ENCODE peak calls at places on chromosomes 6 and 20, in eight cellular contexts. H, W, S, Y, X, B, J and P are unnamed samples.

GRCh38 chr20:45211569-45212474 is 5.0 kb downstream of the SEMG1 start:
- DNase-seq in H (no peak), W (no peak), S (no peak), Y (no peak), X (no peak), B (no peak), J (no peak), P (no peak)

GRCh38 chr20:32050851-32051556 is 1.0 kb upstream of the HCK start:
- DNase-seq in H (peak; percentile 49), W (no peak), S (no peak), Y (no peak), X (no peak), B (no peak), J (peak; percentile 85), P (peak; percentile 77)

GRCh38 chr6:144873653-144874378 is 588.7 kb downstream of the UTRN start:
- DNase-seq in H (no peak), W (no peak), S (no peak), Y (no peak), X (no peak), B (no peak), J (no peak), P (no peak)

GRCh38 chr6:129628101-129628815 is 81.7 kb downstream of the ARHGAP18 start:
- DNase-seq in H (no peak), W (no peak), S (no peak), Y (no peak), X (no peak), B (no peak), J (no peak), P (no peak)

GRCh38 chr6:22737331-22737730 is 168.0 kb downstream of the HDGFL1 start:
- DNase-seq in H (no peak), W (peak; percentile 34), S (peak; percentile 34), Y (no peak), X (peak; percentile 64), B (peak; percentile 64), J (peak; percentile 23), P (no peak)

GRCh38 chr6:107665386-107665785 is 158.7 kb downstream of the SCML4 start:
- DNase-seq in H (no peak), W (no peak), S (peak; percentile 48), Y (no peak), X (no peak), B (no peak), J (no peak), P (no peak)

GRCh38 chr6:72620866-72621242 is 1.0 kb upstream of the KCNQ5 start:
- DNase-seq in H (no peak), W (no peak), S (peak; percentile 7), Y (no peak), X (no peak), B (no peak), J (peak; percentile 41), P (no peak)

GRCh38 chr6:14791525-14791924 is 454.3 kb upstream of the JARID2 start:
- DNase-seq in H (no peak), W (no peak), S (peak; percentile 59), Y (no peak), X (no peak), B (no peak), J (no peak), P (no peak)

GRCh38 chr6:132065556-132065955 is 114.4 kb upstream of the CCN2 start:
- DNase-seq in H (no peak), W (no peak), S (no peak), Y (no peak), X (no peak), B (no peak), J (no peak), P (no peak)

GRCh38 chr20:37394543-37395410 is 48.8 kb downstream of the SRC start:
- DNase-seq in H (no peak), W (peak; percentile 84), S (no peak), Y (no peak), X (no peak), B (peak; percentile 65), J (peak; percentile 59), P (no peak)

DNA sequence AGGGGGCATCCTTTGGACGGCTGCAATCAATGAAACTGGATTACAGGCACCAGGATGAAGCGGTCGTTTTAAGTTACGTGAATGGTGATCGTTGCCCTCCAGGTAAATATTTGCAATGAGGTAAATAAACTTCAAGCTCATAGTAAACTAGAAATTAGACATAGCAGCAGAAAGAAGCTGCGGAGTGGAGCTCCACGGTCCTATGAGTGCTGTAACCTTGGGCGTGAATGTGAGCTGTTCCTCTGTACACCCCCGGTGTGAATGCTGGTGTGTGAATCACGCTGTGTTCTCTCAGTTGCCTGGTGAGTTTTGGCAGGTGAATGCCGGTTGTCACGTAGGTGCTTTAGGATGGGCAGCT is 42.0 kb upstream of the SLC22A1 start:
- DNase-seq in H (no peak), W (no peak), S (no peak), Y (no peak), X (no peak), B (no peak), J (no peak), P (no peak)
- H3K36me3 ChIP-seq in H (peaks cover 80% of the 10 kb centered on the region), W (peaks cover 54% of the 10 kb centered on the region), S (peaks cover 93% of the 10 kb centered on the region), Y (no peaks in the 10 kb centered on the region), X (peaks cover 97% of the 10 kb centered on the region), B (peaks cover 44% of the 10 kb centered on the region), J (peaks cover 15% of the 10 kb centered on the region), P (peaks cover 96% of the 10 kb centered on the region)

GRCh38 chr20:56628873-56629463 is at the start of gene TFAP2C:
- DNase-seq in H (peak; percentile 63), W (peak; percentile 68), S (peak; percentile 79), Y (no peak), X (peak; percentile 61), B (peak; percentile 68), J (peak; percentile 97), P (peak; percentile 92)

GRCh38 chr20:56630086-56630493 is 984 bp downstream of the TFAP2C start:
- DNase-seq in H (no peak), W (peak; percentile 91), S (peak; percentile 85), Y (no peak), X (peak; percentile 76), B (peak; percentile 29), J (peak; percentile 98), P (peak; percentile 90)

GRCh38 chr20:56628015-56628872 is 862 bp upstream of the TFAP2C start:
- DNase-seq in H (no peak), W (peak; percentile 93), S (peak; percentile 50), Y (no peak), X (no peak), B (no peak), J (peak; percentile 80), P (no peak)

GRCh38 chr20:56630506-56631317 is 1.6 kb downstream of the TFAP2C start:
- DNase-seq in H (no peak), W (peak; percentile 84), S (no peak), Y (no peak), X (no peak), B (no peak), J (peak; percentile 88), P (no peak)

DNA sequence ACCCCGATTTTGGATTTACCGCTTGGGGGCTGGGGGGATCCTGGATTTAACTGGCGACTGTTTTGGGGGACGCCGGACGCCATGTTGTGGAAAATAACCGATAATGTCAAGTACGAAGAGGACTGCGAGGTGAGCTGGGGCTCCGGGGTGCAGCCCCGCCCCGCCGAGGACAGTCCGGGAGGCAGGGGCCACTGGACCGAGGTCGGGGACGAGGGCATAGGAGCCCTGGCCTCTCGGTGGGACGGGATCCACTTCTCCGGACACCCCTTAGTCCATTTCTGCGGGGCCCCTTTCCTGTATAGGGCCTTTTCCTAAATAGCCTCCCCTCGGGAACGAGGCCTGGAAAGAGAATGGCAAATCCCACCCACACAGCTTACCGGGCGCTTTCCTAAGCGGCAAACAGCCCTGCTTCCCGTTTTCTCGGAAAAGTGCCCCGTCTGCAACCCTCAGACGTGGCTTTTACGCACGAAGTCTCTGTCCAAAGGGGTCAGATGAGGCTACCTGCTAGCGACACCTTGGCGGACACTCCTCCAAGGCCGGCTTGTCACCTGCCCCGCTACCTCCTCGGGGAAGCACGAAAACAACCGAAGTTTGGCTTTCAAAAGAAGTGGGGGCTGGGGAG is 469 bp downstream of the TFAP2C start:
- DNase-seq in H (no peak), W (peak; percentile 88), S (no peak), Y (no peak), X (no peak), B (no peak), J (peak; percentile 69), P (no peak)
- H3K27me3 ChIP-seq in H (no peaks in the 10 kb centered on the region), W (peaks cover 96% of the 10 kb centered on the region), S (peaks cover 100% of the 10 kb centered on the region), Y (peaks cover 97% of the 10 kb centered on the region), X (peaks cover 99% of the 10 kb centered on the region), B (peaks cover 93% of the 10 kb centered on the region), J (peaks cover 49% of the 10 kb centered on the region), P (peaks cover 96% of the 10 kb centered on the region)

DNA sequence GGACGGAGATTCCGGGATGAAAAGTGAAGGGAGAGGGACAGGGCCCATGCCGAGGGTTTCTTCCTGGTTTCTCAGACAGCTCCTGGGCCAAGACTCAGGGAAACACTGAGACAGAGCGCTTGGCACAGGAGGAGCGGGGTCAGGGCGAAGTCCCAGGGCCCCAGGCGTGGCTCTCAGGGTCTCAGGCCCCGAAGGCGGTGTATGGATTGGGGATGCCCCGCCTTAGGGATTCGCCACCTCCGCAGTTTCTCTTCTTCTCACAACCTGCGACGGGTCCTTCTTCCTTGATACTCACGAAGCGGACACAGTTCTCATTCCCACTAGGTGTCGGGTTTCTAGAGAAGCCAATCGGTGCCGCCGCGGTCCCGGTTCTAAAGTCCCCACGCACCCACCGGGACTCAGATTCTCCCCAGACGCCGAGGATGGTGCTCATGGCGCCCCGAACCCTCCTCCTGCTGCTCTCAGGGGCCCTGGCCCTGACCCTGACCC is 55.0 kb upstream of the HLA-A start:
- DNase-seq in H (peak; percentile 24), W (no peak), S (peak; percentile 44), Y (peak; percentile 21), X (peak; percentile 4), B (no peak), J (peak; percentile 63), P (peak; percentile 78)
- H3K4me3 ChIP-seq in H (peak overlapping the region; percentile 60), W (peak overlapping the region; percentile 77), S (peak overlapping the region; percentile 65), Y (no peak overlapping the region), X (no peak overlapping the region), B (peak overlapping the region; percentile 31), J (peak overlapping the region; percentile 55), P (peak overlapping the region; percentile 66)

GRCh38 chr6:7960141-7960540 is 49.6 kb upstream of the TXNDC5 start:
- DNase-seq in H (no peak), W (no peak), S (no peak), Y (no peak), X (no peak), B (no peak), J (no peak), P (no peak)

GRCh38 chr6:7953753-7954152 is 43.2 kb upstream of the TXNDC5 start:
- DNase-seq in H (no peak), W (no peak), S (no peak), Y (no peak), X (no peak), B (no peak), J (no peak), P (no peak)

GRCh38 chr6:7958464-7958863 is 47.9 kb upstream of the TXNDC5 start:
- DNase-seq in H (no peak), W (no peak), S (no peak), Y (no peak), X (no peak), B (no peak), J (no peak), P (no peak)

GRCh38 chr6:7959453-7959852 is 48.9 kb upstream of the TXNDC5 start:
- DNase-seq in H (no peak), W (no peak), S (no peak), Y (no peak), X (no peak), B (no peak), J (no peak), P (no peak)

GRCh38 chr6:7954477-7955200 is 44.1 kb upstream of the TXNDC5 start:
- DNase-seq in H (no peak), W (no peak), S (peak; percentile 3), Y (no peak), X (no peak), B (no peak), J (no peak), P (no peak)
- H3K36me3 ChIP-seq in H (no peaks in the 10 kb centered on the region), W (no peaks in the 10 kb centered on the region), S (no peaks in the 10 kb centered on the region), Y (no peaks in the 10 kb centered on the region), X (no peaks in the 10 kb centered on the region), B (no peaks in the 10 kb centered on the region), J (no peaks in the 10 kb centered on the region), P (no peaks in the 10 kb centered on the region)